ENCODE peak calls at places on chromosome 20, in six cellular contexts. A is small intestine, L is HS-5, C is astrocyte of the spinal cord, E is AG09309, N is GM23248. U is an unnamed sample.

GRCh38 chr20:5061209-5061608 is 58.5 kb downstream of the PCNA start:
- DNase-seq in A (peak), L (peak), C (no peak), E (no peak), N (peak), U (no peak)

GRCh38 chr20:8829232-8829631 is 239.7 kb upstream of the PLCB4 start:
- DNase-seq in A (no peak), L (no peak), C (no peak), E (no peak), N (no peak), U (no peak)

GRCh38 chr20:20687319-20687718 is 25.1 kb downstream of the RALGAPA2 start:
- DNase-seq in A (no peak), L (no peak), C (no peak), E (no peak), N (no peak), U (no peak)

GRCh38 chr20:11686900-11687543 is 230.7 kb upstream of the BTBD3 start:
- DNase-seq in A (peak), L (no peak), C (peak), E (no peak), N (peak), U (no peak)

GRCh38 chr20:9903048-9903651 is 64.3 kb upstream of the PAK5 start:
- DNase-seq in A (no peak), L (no peak), C (no peak), E (no peak), N (peak), U (no peak)

GRCh38 chr20:2879148-2879547 is 5.9 kb downstream of the PTPRA start:
- DNase-seq in A (no peak), L (peak), C (peak), E (peak), N (peak), U (peak)

GRCh38 chr20:20734475-20734948 is 22.1 kb upstream of the RALGAPA2 start:
- DNase-seq in A (no peak), L (no peak), C (no peak), E (no peak), N (no peak), U (no peak)

GRCh38 chr20:37931153-37931922 is 28.4 kb downstream of the VSTM2L start:
- DNase-seq in A (no peak), L (no peak), C (no peak), E (no peak), N (no peak), U (no peak)

GRCh38 chr20:48822879-48823385 is 4.9 kb downstream of the PREX1 start:
- DNase-seq in A (peak), L (no peak), C (peak), E (no peak), N (no peak), U (no peak)

GRCh38 chr20:10673176-10673830 is 496 bp downstream of the JAG1 start:
- DNase-seq in A (peak), L (no peak), C (no peak), E (no peak), N (peak), U (no peak)

GRCh38 chr20:7693761-7694160 is 246.5 kb downstream of the HAO1 start:
- DNase-seq in A (no peak), L (no peak), C (peak), E (peak), N (no peak), U (peak)

GRCh38 chr20:34112600-34113061 is 588 bp upstream of the EIF2S2 start:
- DNase-seq in A (peak), L (no peak), C (no peak), E (no peak), N (peak), U (peak)

GRCh38 chr20:8854566-8854965 is 214.3 kb upstream of the PLCB4 start:
- DNase-seq in A (no peak), L (no peak), C (peak), E (peak), N (peak), U (no peak)

GRCh38 chr20:64067733-64068307 is 4.8 kb downstream of the TCEA2 start:
- DNase-seq in A (no peak), L (no peak), C (no peak), E (no peak), N (no peak), U (no peak)

GRCh38 chr20:59810376-59811187 is 122.9 kb downstream of the SYCP2 start:
- DNase-seq in A (no peak), L (no peak), C (no peak), E (no peak), N (peak), U (no peak)

GRCh38 chr20:34621383-34622367 is 55.2 kb downstream of the PIGU start:
- DNase-seq in A (peak), L (no peak), C (no peak), E (no peak), N (peak), U (no peak)

GRCh38 chr20:38063911-38064310 is 30.4 kb downstream of the RPRD1B start:
- DNase-seq in A (no peak), L (no peak), C (no peak), E (no peak), N (no peak), U (no peak)

GRCh38 chr20:46984391-46984790 is 89.7 kb downstream of the EYA2 start:
- DNase-seq in A (no peak), L (no peak), C (no peak), E (no peak), N (peak), U (no peak)

GRCh38 chr20:50278684-50279531 is 88.3 kb downstream of the CEBPB start:
- DNase-seq in A (peak), L (no peak), C (no peak), E (no peak), N (peak), U (no peak)

GRCh38 chr20:40980106-40980827 is 48.4 kb upstream of the TOP1 start:
- DNase-seq in A (no peak), L (no peak), C (no peak), E (no peak), N (no peak), U (no peak)

GRCh38 chr20:23139524-23139923 is 53.4 kb upstream of the CD93 start:
- DNase-seq in A (no peak), L (no peak), C (no peak), E (no peak), N (no peak), U (no peak)

GRCh38 chr20:33843854-33844253 is 32.7 kb downstream of the CHMP4B start:
- DNase-seq in A (peak), L (no peak), C (no peak), E (no peak), N (no peak), U (no peak)

GRCh38 chr20:31826074-31826473 is 6.9 kb downstream of the MYLK2 start:
- DNase-seq in A (no peak), L (no peak), C (no peak), E (no peak), N (no peak), U (no peak)

GRCh38 chr20:20292472-20292871 is 75.4 kb upstream of the INSM1 start:
- DNase-seq in A (no peak), L (no peak), C (no peak), E (no peak), N (no peak), U (no peak)

GRCh38 chr20:11118802-11119380 is 445.1 kb upstream of the JAG1 start:
- DNase-seq in A (no peak), L (no peak), C (no peak), E (no peak), N (peak), U (no peak)

GRCh38 chr20:50292324-50293243 is 102.0 kb downstream of the CEBPB start:
- DNase-seq in A (peak), L (peak), C (peak), E (peak), N (peak), U (peak)